ENCODE peak calls at places on chromosome 1, in four cellular contexts. X, A, I and U are unnamed samples.

GRCh38 chr1:226754797-226755533 is 15.9 kb upstream of the ITPKB start:
- DNase-seq in I (no peak), X (no peak), A (no peak), U (no peak)

GRCh38 chr1:33149453-33150190 is 32.2 kb downstream of the TRIM62 start:
- DNase-seq in I (no peak), A (no peak), X (no peak), U (no peak)

GRCh38 chr1:166122873-166123466 is 43.8 kb downstream of the FAM78B start:
- DNase-seq in I (no peak), X (no peak), A (no peak), U (no peak)

GRCh38 chr1:32536117-32536516 is 3.1 kb upstream of the ZBTB8A start:
- DNase-seq in X (no peak), I (no peak), A (no peak), U (no peak)

GRCh38 chr1:207619833-207620572 is 24.9 kb upstream of the CR1L start:
- DNase-seq in A (peak), X (peak), I (peak), U (peak)

GRCh38 chr1:24695202-24695974 is 49.9 kb upstream of the CLIC4 start:
- DNase-seq in A (peak), I (peak), X (no peak), U (peak)

GRCh38 chr1:10629091-10629815 is 154.5 kb downstream of the PEX14 start:
- DNase-seq in X (no peak), A (no peak), I (no peak), U (no peak)

GRCh38 chr1:53681647-53682368 is 57.2 kb downstream of the GLIS1 start:
- DNase-seq in I (no peak), A (peak), X (peak), U (peak)

GRCh38 chr1:3326516-3327388 is 127.7 kb upstream of the ARHGEF16 start:
- DNase-seq in X (no peak), I (no peak), A (no peak), U (no peak)

GRCh38 chr1:154962238-154962678 is 676 bp upstream of the PYGO2 start:
- DNase-seq in I (no peak), A (peak), X (no peak), U (peak)

GRCh38 chr1:31112223-31112622 is 46.7 kb upstream of the PUM1 start:
- DNase-seq in X (no peak), I (no peak), A (no peak), U (no peak)

GRCh38 chr1:59509341-59509869 is 212.5 kb downstream of the FGGY start:
- DNase-seq in X (no peak), I (peak), A (no peak), U (no peak)

GRCh38 chr1:85578321-85579295 is 2.0 kb upstream of the CCN1 start:
- DNase-seq in X (no peak), I (peak), A (no peak), U (peak)

GRCh38 chr1:25694167-25694566 is 77.6 kb downstream of the MAN1C1 start:
- DNase-seq in A (no peak), I (peak), X (no peak), U (peak)

GRCh38 chr1:207565546-207566468 is 69.8 kb downstream of the CR1 start:
- DNase-seq in A (no peak), X (no peak), I (no peak), U (peak)

GRCh38 chr1:203158967-203159665 is 16.5 kb downstream of the MYBPH start:
- DNase-seq in X (no peak), A (no peak), I (no peak), U (no peak)